ENCODE peak calls at places on chromosomes 11 and 22, in eight cellular contexts. G is body of pancreas, M is SK-N-SH, Z is fibroblast of lung, I is Panc1, T is pancreas, J is neuronal stem cell, V is kidney. S is an unnamed sample.

GRCh38 chr22:45503816-45504702 is 1.4 kb downstream of the FBLN1 start:
- DNase-seq in G (no peak), M (peak; percentile 66), Z (peak; percentile 63), I (no peak), T (no peak), J (peak; percentile 98), V (peak; percentile 72), S (no peak)

GRCh38 chr11:1075341-1075911 is 752 bp downstream of the MUC2 start:
- DNase-seq in G (no peak), M (no peak), Z (no peak), I (no peak), T (no peak), J (no peak), V (peak; percentile 60), S (peak; percentile 55)

GRCh38 chr11:7571640-7572000 is 57.8 kb downstream of the PPFIBP2 start:
- DNase-seq in G (peak; percentile 81), M (peak; percentile 70), Z (peak; percentile 75), I (peak; percentile 47), T (peak; percentile 86), J (peak; percentile 67), V (peak; percentile 78), S (peak; percentile 51)

GRCh38 chr22:21778705-21779363 is 43.2 kb upstream of the YPEL1 start:
- DNase-seq in G (no peak), M (no peak), Z (peak; percentile 70), I (no peak), T (peak; percentile 6), J (no peak), V (no peak), S (no peak)

GRCh38 chr11:126834573-126834972 is 166.0 kb downstream of the KIRREL3 start:
- DNase-seq in G (no peak), M (no peak), Z (no peak), I (no peak), T (no peak), J (no peak), V (no peak), S (no peak)

GRCh38 chr11:124754309-124754708 is 2.3 kb upstream of the VSIG2 start:
- DNase-seq in G (no peak), M (peak; percentile 19), Z (peak; percentile 15), I (no peak), T (no peak), J (no peak), V (no peak), S (no peak)

GRCh38 chr11:64650923-64651523 is 60.0 kb downstream of the SLC22A12 start:
- DNase-seq in G (no peak), M (no peak), Z (peak; percentile 8), I (no peak), T (no peak), J (no peak), V (peak; percentile 39), S (no peak)

GRCh38 chr11:12232160-12232559 is 121.8 kb downstream of the MICAL2 start:
- DNase-seq in G (no peak), M (no peak), Z (no peak), I (no peak), T (no peak), J (no peak), V (no peak), S (no peak)

GRCh38 chr11:38718049-38718448 is 2120.0 kb upstream of the RAG2 start:
- DNase-seq in G (no peak), M (no peak), Z (peak; percentile 12), I (no peak), T (no peak), J (no peak), V (no peak), S (no peak)

GRCh38 chr22:35995772-35996171 is 32.9 kb downstream of the RBFOX2 start:
- DNase-seq in G (peak; percentile 49), M (no peak), Z (peak; percentile 99), I (no peak), T (peak; percentile 35), J (no peak), V (peak; percentile 83), S (peak; percentile 69)

GRCh38 chr11:123429336-123429735 is 733 bp upstream of the GRAMD1B start:
- DNase-seq in G (no peak), M (no peak), Z (no peak), I (no peak), T (no peak), J (no peak), V (no peak), S (no peak)

GRCh38 chr11:34944692-34945091 is 28.3 kb downstream of the PDHX start:
- DNase-seq in G (no peak), M (no peak), Z (no peak), I (no peak), T (no peak), J (no peak), V (no peak), S (no peak)

GRCh38 chr11:86212212-86212611 is 32.3 kb upstream of the EED start:
- DNase-seq in G (no peak), M (no peak), Z (no peak), I (no peak), T (no peak), J (no peak), V (no peak), S (no peak)

DNA sequence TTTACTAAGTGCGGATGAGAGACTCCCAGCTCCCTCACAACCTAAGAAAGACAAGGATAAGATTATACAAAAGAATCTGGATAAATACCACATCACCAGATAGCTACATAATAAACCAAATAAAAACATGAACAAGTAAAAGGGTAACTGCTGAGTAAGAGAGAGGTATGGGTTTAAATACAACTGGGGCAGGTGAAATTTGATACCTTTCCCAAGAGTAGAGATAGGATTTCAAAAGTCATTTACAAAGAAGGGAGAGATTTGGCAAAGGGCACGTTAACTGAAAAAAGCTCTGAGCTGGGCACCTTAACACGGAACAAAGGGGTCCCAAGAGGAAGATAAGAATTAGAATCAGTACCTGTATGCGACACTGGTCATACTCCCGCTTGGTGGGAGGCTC is 1.7 kb downstream of the UBXN1 start:
- DNase-seq in G (no peak), M (no peak), Z (no peak), I (no peak), T (no peak), J (no peak), V (no peak), S (no peak)
- H3K4me3 ChIP-seq in G (no peak overlapping the region), M (no peak overlapping the region), Z (no peak overlapping the region), I (no peak overlapping the region), T (no peak overlapping the region), J (peak overlapping the region; percentile 91), V (no peak overlapping the region), S (no peak overlapping the region)

GRCh38 chr11:118687906-118688305 is 8.5 kb upstream of the TREH start:
- DNase-seq in G (no peak), M (no peak), Z (no peak), I (no peak), T (no peak), J (no peak), V (no peak), S (no peak)

GRCh38 chr11:118688851-118689502 is 9.5 kb upstream of the TREH start:
- DNase-seq in G (no peak), M (no peak), Z (no peak), I (no peak), T (peak; percentile 33), J (no peak), V (peak; percentile 76), S (no peak)

GRCh38 chr11:118690553-118691304 is 11.3 kb upstream of the TREH start:
- DNase-seq in G (no peak), M (no peak), Z (no peak), I (no peak), T (peak; percentile 29), J (no peak), V (no peak), S (no peak)

GRCh38 chr11:118689503-118689851 is 10.0 kb upstream of the TREH start:
- DNase-seq in G (no peak), M (no peak), Z (no peak), I (no peak), T (no peak), J (peak; percentile 18), V (no peak), S (no peak)

DNA sequence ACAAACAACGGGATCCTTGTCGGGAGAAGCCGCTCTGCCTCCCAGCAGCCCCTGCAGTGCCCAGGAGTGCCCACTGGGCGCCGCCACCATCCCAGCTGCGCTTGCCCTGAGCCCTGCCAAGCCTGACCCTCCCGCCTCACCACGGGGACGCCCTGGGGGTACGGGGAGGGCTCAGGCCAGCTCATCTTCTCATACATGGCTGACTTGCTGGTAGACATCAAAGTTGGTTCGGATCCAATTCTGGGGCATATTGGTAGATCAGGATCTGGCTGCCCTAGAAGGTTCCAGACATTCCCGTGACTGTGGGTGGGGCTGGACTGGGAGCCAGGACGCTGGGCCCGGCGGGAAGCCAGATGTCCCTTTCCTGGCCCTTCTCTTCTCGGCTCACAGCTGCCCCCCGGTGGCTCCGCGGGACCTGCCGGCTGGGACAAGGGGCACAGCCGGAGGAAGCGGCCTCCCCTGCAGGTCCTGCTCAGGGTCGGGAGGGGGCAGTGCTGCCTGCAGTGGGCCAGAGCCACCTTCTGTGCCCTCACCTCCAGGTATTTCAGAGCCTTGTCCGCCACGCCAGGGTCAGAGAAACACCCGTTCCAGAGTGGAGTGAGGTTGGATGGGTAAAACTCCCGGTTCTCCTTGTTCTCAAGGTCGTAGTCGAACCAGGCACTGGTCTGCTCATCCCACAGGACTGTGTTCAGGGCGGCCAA is 10.6 kb upstream of the TREH start:
- DNase-seq in G (peak; percentile 91), M (peak; percentile 97), Z (peak; percentile 93), I (peak; percentile 72), T (peak; percentile 98), J (peak; percentile 81), V (peak; percentile 99), S (peak; percentile 88)
- H3K4me1 ChIP-seq in G (peaks cover 16% of the 10 kb centered on the region), M (peaks cover 15% of the 10 kb centered on the region), Z (peaks cover 12% of the 10 kb centered on the region), I (peaks cover 3% of the 10 kb centered on the region), T (no peaks in the 10 kb centered on the region), J (peaks cover 3% of the 10 kb centered on the region), V (peaks cover 7% of the 10 kb centered on the region), S (peaks cover 14% of the 10 kb centered on the region)

DNA sequence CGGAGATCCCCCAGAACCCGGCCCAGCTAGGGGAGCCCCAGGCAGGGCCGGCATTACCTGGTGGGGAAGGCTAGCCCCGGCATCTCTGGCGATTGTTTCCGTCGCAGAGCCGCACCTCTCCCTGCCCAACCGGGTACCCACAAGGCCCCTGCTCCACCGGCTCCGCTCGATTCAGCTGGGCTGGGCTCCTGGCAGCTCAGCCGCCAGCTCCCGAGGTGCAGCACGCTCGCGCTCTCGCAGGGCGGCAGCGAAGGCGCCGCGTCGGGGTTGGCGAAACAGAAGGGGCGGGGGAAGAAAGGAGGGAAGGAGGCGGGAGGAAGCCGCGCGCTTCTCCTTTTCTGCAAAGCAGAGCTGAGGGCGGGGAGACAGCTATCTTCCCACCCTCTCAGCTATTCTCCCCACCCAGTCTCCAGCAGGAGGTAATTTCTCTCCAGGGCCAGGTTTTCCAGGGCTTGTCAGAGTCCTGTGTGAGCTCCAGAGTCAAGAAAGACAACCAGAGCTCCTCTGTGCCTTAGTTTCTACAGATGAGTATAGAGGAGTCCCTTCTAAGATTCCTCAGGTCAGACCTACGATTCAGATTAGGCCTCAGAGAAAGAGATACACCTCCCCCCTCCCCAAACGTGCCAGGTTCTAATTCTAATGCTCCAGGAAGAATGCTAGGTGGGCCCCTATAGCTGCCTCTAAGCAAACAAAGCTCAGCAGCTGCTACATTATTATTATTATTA is 62.0 kb downstream of the PAK1 start:
- DNase-seq in G (peak; percentile 84), M (no peak), Z (peak; percentile 81), I (no peak), T (peak; percentile 82), J (peak; percentile 68), V (peak; percentile 94), S (peak; percentile 83)
- H3K27ac ChIP-seq in G (peak overlapping the region; percentile 23), M (no peak overlapping the region), Z (peak overlapping the region; percentile 53), I (peak overlapping the region; percentile 78), T (no peak overlapping the region), J (no peak overlapping the region), V (peak overlapping the region; percentile 12), S (peak overlapping the region; percentile 49)

DNA sequence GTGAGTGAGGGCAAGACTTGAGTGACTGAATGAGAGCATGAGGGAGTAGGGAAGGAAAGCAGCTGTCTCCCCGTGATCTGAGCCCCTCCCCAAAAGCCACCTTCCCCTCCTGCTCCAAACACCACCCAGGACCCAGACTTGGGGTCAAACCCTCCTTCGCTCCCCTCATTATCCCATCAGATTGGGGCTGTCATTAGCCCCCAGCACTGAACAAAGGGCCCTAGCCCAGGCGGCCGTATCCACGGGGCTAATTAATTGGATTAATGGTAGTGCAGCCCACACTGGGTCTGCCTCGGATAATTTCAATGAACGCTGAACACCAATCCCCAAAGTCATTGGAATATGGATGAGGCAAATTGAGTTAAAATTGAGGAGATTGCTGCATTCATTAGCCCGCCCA is 517.6 kb downstream of the MIAT start:
- DNase-seq in G (no peak), M (no peak), Z (no peak), I (no peak), T (no peak), J (peak; percentile 35), V (no peak), S (no peak)
- H3K4me3 ChIP-seq in G (no peak overlapping the region), M (no peak overlapping the region), Z (no peak overlapping the region), I (no peak overlapping the region), T (no peak overlapping the region), J (no peak overlapping the region), V (no peak overlapping the region), S (no peak overlapping the region)